ENCODE peak calls at places on chromosomes 16 and 17, in nine cellular contexts. One of them, this sample, is unnamed.
A peak's percentile ranks its signal among the peaks of the same experiment; 100 is the strongest.

GRCh38 chr16:83530293-83530692 is 277.5 kb upstream of the HSBP1 start:
- DNase-seq in tibial artery: no peak
- DNase-seq in thoracic aorta: no peak
- DNase-seq in fibroblast of the aortic adventitia: peak; percentile 34
- DNase-seq in upper lobe of right lung: no peak
- DNase-seq in GM13977: no peak
- DNase-seq in left ventricle myocardium inferior: no peak
- DNase-seq in GM13976: no peak
- DNase-seq in PC-9: no peak
- DNase-seq in this sample: no peak

GRCh38 chr17:16444258-16444886 is 29.0 kb downstream of the TRPV2 start:
- DNase-seq in thoracic aorta: no peak
- DNase-seq in GM13977: no peak
- DNase-seq in left ventricle myocardium inferior: no peak
- DNase-seq in fibroblast of the aortic adventitia: no peak
- DNase-seq in upper lobe of right lung: no peak
- DNase-seq in tibial artery: no peak
- DNase-seq in PC-9: no peak
- DNase-seq in GM13976: no peak
- DNase-seq in this sample: no peak

GRCh38 chr16:10386517-10387377 is 886 bp downstream of the ATF7IP2 start:
- DNase-seq in left ventricle myocardium inferior: no peak
- DNase-seq in tibial artery: no peak
- DNase-seq in upper lobe of right lung: no peak
- DNase-seq in GM13977: peak; percentile 26
- DNase-seq in PC-9: no peak
- DNase-seq in GM13976: no peak
- DNase-seq in fibroblast of the aortic adventitia: peak; percentile 6
- DNase-seq in thoracic aorta: no peak
- DNase-seq in this sample: peak; percentile 38

GRCh38 chr16:57615813-57616212 is 12.6 kb upstream of the ADGRG1 start:
- DNase-seq in upper lobe of right lung: peak; percentile 32
- DNase-seq in GM13977: no peak
- DNase-seq in fibroblast of the aortic adventitia: no peak
- DNase-seq in GM13976: no peak
- DNase-seq in left ventricle myocardium inferior: no peak
- DNase-seq in tibial artery: no peak
- DNase-seq in thoracic aorta: no peak
- DNase-seq in PC-9: no peak
- DNase-seq in this sample: no peak

GRCh38 chr16:49278944-49279725 is 2.5 kb downstream of the CBLN1 start:
- DNase-seq in fibroblast of the aortic adventitia: no peak
- DNase-seq in upper lobe of right lung: no peak
- DNase-seq in PC-9: no peak
- DNase-seq in thoracic aorta: no peak
- DNase-seq in GM13977: no peak
- DNase-seq in GM13976: peak; percentile 13
- DNase-seq in left ventricle myocardium inferior: no peak
- DNase-seq in tibial artery: no peak
- DNase-seq in this sample: no peak

GRCh38 chr17:48024149-48025039 is 13.2 kb downstream of the COPZ2 start:
- DNase-seq in thoracic aorta: no peak
- DNase-seq in tibial artery: peak; percentile 45
- DNase-seq in GM13976: peak; percentile 45
- DNase-seq in GM13977: no peak
- DNase-seq in left ventricle myocardium inferior: peak; percentile 50
- DNase-seq in fibroblast of the aortic adventitia: peak; percentile 77
- DNase-seq in upper lobe of right lung: peak; percentile 90
- DNase-seq in PC-9: peak; percentile 84
- DNase-seq in this sample: no peak

GRCh38 chr17:48814504-48814903 is 2.5 kb downstream of the TTLL6 start:
- DNase-seq in tibial artery: peak; percentile 61
- DNase-seq in left ventricle myocardium inferior: peak; percentile 35
- DNase-seq in PC-9: peak; percentile 23
- DNase-seq in fibroblast of the aortic adventitia: peak; percentile 56
- DNase-seq in GM13977: peak; percentile 82
- DNase-seq in upper lobe of right lung: peak; percentile 52
- DNase-seq in GM13976: peak; percentile 82
- DNase-seq in thoracic aorta: no peak
- DNase-seq in this sample: peak; percentile 64

GRCh38 chr17:37791434-37791833 is 46.6 kb upstream of the HNF1B start:
- DNase-seq in upper lobe of right lung: no peak
- DNase-seq in thoracic aorta: no peak
- DNase-seq in fibroblast of the aortic adventitia: peak; percentile 41
- DNase-seq in left ventricle myocardium inferior: no peak
- DNase-seq in tibial artery: no peak
- DNase-seq in PC-9: no peak
- DNase-seq in GM13977: peak; percentile 76
- DNase-seq in GM13976: peak; percentile 74
- DNase-seq in this sample: peak; percentile 33

GRCh38 chr17:80781851-80782277 is 209.8 kb upstream of the CHMP6 start:
- DNase-seq in thoracic aorta: no peak
- DNase-seq in GM13976: no peak
- DNase-seq in tibial artery: no peak
- DNase-seq in left ventricle myocardium inferior: no peak
- DNase-seq in GM13977: no peak
- DNase-seq in upper lobe of right lung: no peak
- DNase-seq in PC-9: no peak
- DNase-seq in fibroblast of the aortic adventitia: no peak
- DNase-seq in this sample: no peak

GRCh38 chr17:6674586-6674985 is 23.0 kb downstream of the C17orf100 start:
- DNase-seq in upper lobe of right lung: no peak
- DNase-seq in GM13976: no peak
- DNase-seq in GM13977: no peak
- DNase-seq in PC-9: no peak
- DNase-seq in left ventricle myocardium inferior: no peak
- DNase-seq in fibroblast of the aortic adventitia: no peak
- DNase-seq in tibial artery: no peak
- DNase-seq in thoracic aorta: no peak
- DNase-seq in this sample: no peak

GRCh38 chr17:82247856-82248671 is 19.2 kb downstream of the SLC16A3 start:
- DNase-seq in left ventricle myocardium inferior: no peak
- DNase-seq in fibroblast of the aortic adventitia: no peak
- DNase-seq in GM13977: no peak
- DNase-seq in GM13976: no peak
- DNase-seq in thoracic aorta: no peak
- DNase-seq in PC-9: no peak
- DNase-seq in tibial artery: no peak
- DNase-seq in upper lobe of right lung: peak; percentile 52
- DNase-seq in this sample: no peak

GRCh38 chr17:69084911-69085310 is 24.2 kb upstream of the ABCA9 start:
- DNase-seq in left ventricle myocardium inferior: no peak
- DNase-seq in thoracic aorta: no peak
- DNase-seq in PC-9: no peak
- DNase-seq in tibial artery: no peak
- DNase-seq in GM13977: no peak
- DNase-seq in fibroblast of the aortic adventitia: no peak
- DNase-seq in GM13976: no peak
- DNase-seq in upper lobe of right lung: no peak
- DNase-seq in this sample: no peak

GRCh38 chr17:17079761-17080160 is 37.5 kb downstream of the MPRIP start:
- DNase-seq in PC-9: no peak
- DNase-seq in thoracic aorta: no peak
- DNase-seq in tibial artery: peak; percentile 74
- DNase-seq in GM13977: no peak
- DNase-seq in fibroblast of the aortic adventitia: peak; percentile 47
- DNase-seq in left ventricle myocardium inferior: peak; percentile 56
- DNase-seq in GM13976: no peak
- DNase-seq in upper lobe of right lung: peak; percentile 85
- DNase-seq in this sample: no peak

GRCh38 chr16:27430923-27431484 is 29.0 kb downstream of the IL21R start:
- DNase-seq in tibial artery: no peak
- DNase-seq in left ventricle myocardium inferior: no peak
- DNase-seq in fibroblast of the aortic adventitia: no peak
- DNase-seq in thoracic aorta: no peak
- DNase-seq in upper lobe of right lung: peak; percentile 23
- DNase-seq in GM13977: peak; percentile 52
- DNase-seq in GM13976: peak; percentile 53
- DNase-seq in PC-9: no peak
- DNase-seq in this sample: peak; percentile 5

DNA sequence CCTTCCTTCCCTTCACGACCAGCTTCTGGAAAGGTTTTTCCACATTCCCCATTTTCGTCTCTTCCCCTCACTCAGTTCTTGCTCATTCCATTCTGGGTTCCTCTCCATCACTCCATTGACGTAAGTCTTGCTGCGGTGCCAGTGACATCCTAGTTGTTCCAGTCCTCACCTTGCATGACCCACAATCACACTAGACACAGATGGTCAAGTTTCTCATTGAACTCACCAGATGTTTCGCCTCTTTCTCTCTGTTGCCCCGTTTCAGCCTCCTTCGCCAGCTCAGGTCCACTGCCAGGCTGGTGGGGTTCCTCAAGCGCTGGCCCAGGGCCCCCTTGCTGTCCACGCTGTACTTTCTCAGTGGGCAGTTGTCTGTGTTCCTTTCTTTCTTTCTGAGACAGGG is 43.4 kb downstream of the CCDC42 start:
- DNase-seq in tibial artery: peak; percentile 10
- DNase-seq in PC-9: no peak
- DNase-seq in upper lobe of right lung: no peak
- DNase-seq in left ventricle myocardium inferior: no peak
- DNase-seq in thoracic aorta: no peak
- DNase-seq in GM13977: no peak
- DNase-seq in fibroblast of the aortic adventitia: no peak
- DNase-seq in GM13976: no peak
- DNase-seq in this sample: no peak
- TF ChIP-seq CTCF in tibial artery: no peak
- TF ChIP-seq CTCF in PC-9: no peak
- TF ChIP-seq CTCF in upper lobe of right lung: no peak
- TF ChIP-seq CTCF in left ventricle myocardium inferior: no peak
- TF ChIP-seq CTCF in thoracic aorta: no peak
- TF ChIP-seq CTCF in GM13977: no peak
- TF ChIP-seq CTCF in fibroblast of the aortic adventitia: no peak
- TF ChIP-seq CTCF in GM13976: no peak
- TF ChIP-seq CTCF in this sample: no peak

GRCh38 chr16:64152010-64152767 is 969.7 kb downstream of the CDH11 start:
- DNase-seq in thoracic aorta: no peak
- DNase-seq in GM13977: no peak
- DNase-seq in left ventricle myocardium inferior: no peak
- DNase-seq in fibroblast of the aortic adventitia: no peak
- DNase-seq in PC-9: no peak
- DNase-seq in upper lobe of right lung: no peak
- DNase-seq in GM13976: no peak
- DNase-seq in tibial artery: no peak
- DNase-seq in this sample: no peak
- TF ChIP-seq CTCF in thoracic aorta: no peak
- TF ChIP-seq CTCF in GM13977: no peak
- TF ChIP-seq CTCF in left ventricle myocardium inferior: peak; percentile 29
- TF ChIP-seq CTCF in fibroblast of the aortic adventitia: no peak
- TF ChIP-seq CTCF in PC-9: no peak
- TF ChIP-seq CTCF in upper lobe of right lung: no peak
- TF ChIP-seq CTCF in GM13976: no peak
- TF ChIP-seq CTCF in tibial artery: no peak
- TF ChIP-seq CTCF in this sample: no peak

GRCh38 chr17:20228410-20228809 is 219.3 kb downstream of the SPECC1 start:
- DNase-seq in tibial artery: no peak
- DNase-seq in PC-9: no peak
- DNase-seq in GM13976: no peak
- DNase-seq in GM13977: no peak
- DNase-seq in fibroblast of the aortic adventitia: peak; percentile 1
- DNase-seq in thoracic aorta: no peak
- DNase-seq in upper lobe of right lung: no peak
- DNase-seq in left ventricle myocardium inferior: no peak
- DNase-seq in this sample: no peak

GRCh38 chr17:20226814-20227482 is 217.8 kb downstream of the SPECC1 start:
- DNase-seq in GM13977: peak; percentile 64
- DNase-seq in GM13976: peak; percentile 70
- DNase-seq in tibial artery: peak; percentile 81
- DNase-seq in upper lobe of right lung: peak; percentile 88
- DNase-seq in thoracic aorta: peak; percentile 56
- DNase-seq in left ventricle myocardium inferior: peak; percentile 85
- DNase-seq in fibroblast of the aortic adventitia: peak; percentile 84
- DNase-seq in PC-9: peak; percentile 76
- DNase-seq in this sample: peak; percentile 78

GRCh38 chr17:20224379-20224778 is 215.2 kb downstream of the SPECC1 start:
- DNase-seq in GM13977: no peak
- DNase-seq in tibial artery: no peak
- DNase-seq in thoracic aorta: no peak
- DNase-seq in PC-9: no peak
- DNase-seq in upper lobe of right lung: no peak
- DNase-seq in GM13976: no peak
- DNase-seq in left ventricle myocardium inferior: no peak
- DNase-seq in fibroblast of the aortic adventitia: no peak
- DNase-seq in this sample: no peak

GRCh38 chr17:20223808-20224328 is 214.7 kb downstream of the SPECC1 start:
- DNase-seq in tibial artery: no peak
- DNase-seq in thoracic aorta: no peak
- DNase-seq in GM13977: no peak
- DNase-seq in left ventricle myocardium inferior: no peak
- DNase-seq in upper lobe of right lung: no peak
- DNase-seq in fibroblast of the aortic adventitia: peak; percentile 1
- DNase-seq in PC-9: no peak
- DNase-seq in GM13976: no peak
- DNase-seq in this sample: no peak

DNA sequence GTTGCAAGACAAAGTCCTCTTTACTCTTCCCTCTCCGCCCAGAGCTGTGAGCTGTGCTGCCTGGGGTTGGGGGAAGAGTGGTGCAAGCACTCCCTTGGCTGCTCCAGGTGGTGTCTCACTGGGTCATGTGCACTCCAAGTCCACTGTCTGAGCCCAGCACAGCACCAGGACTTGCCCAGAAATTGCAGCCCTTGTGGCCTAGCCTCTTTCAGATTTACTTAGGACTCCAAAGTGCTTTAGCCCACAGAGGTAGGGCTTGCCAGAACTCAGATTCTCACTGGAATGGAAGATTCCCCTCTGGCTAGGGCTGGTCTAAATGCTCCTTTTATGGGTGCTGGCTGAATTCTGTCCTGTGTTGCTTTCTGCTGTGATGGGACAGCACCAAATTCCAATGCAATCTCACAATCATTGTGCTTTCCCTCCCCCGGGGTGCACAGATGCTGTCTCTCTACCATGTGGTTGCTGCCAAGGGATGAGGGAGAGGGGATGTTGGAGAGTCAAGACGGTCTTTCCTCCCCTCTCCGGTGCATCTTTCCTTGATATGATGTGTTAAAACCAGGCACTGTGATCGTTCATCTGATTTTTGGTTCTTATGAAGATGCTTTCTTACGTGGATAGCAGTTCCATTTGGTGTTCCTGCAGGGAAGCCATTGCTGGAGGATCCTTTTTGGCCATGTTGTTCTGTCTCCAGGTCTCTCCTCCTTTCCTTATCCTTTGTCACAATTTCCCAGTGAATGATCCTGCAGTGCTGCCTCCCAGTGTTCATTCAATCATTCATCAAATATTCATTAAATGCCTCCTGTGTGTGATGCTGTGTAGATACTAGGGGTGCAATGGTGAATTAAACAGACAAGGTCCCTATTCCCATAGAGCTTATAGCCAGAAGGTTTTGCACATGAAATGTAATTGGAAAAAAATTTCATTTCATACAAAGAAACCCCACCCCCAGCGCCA is 216.3 kb downstream of the SPECC1 start:
- DNase-seq in upper lobe of right lung: no peak
- DNase-seq in GM13977: no peak
- DNase-seq in PC-9: no peak
- DNase-seq in left ventricle myocardium inferior: no peak
- DNase-seq in fibroblast of the aortic adventitia: peak; percentile 1
- DNase-seq in thoracic aorta: no peak
- DNase-seq in GM13976: no peak
- DNase-seq in tibial artery: no peak
- DNase-seq in this sample: no peak
- TF ChIP-seq CTCF in upper lobe of right lung: no peak
- TF ChIP-seq CTCF in GM13977: no peak
- TF ChIP-seq CTCF in PC-9: peak; percentile 46
- TF ChIP-seq CTCF in left ventricle myocardium inferior: no peak
- TF ChIP-seq CTCF in fibroblast of the aortic adventitia: no peak
- TF ChIP-seq CTCF in thoracic aorta: no peak
- TF ChIP-seq CTCF in GM13976: no peak
- TF ChIP-seq CTCF in tibial artery: no peak
- TF ChIP-seq CTCF in this sample: no peak

GRCh38 chr17:43840814-43841213 is 6.2 kb upstream of the CD300LG start:
- DNase-seq in upper lobe of right lung: no peak
- DNase-seq in tibial artery: no peak
- DNase-seq in GM13976: no peak
- DNase-seq in GM13977: no peak
- DNase-seq in PC-9: peak; percentile 20
- DNase-seq in fibroblast of the aortic adventitia: peak; percentile 37
- DNase-seq in left ventricle myocardium inferior: no peak
- DNase-seq in thoracic aorta: no peak
- DNase-seq in this sample: peak; percentile 69
- TF ChIP-seq CTCF in upper lobe of right lung: peak; percentile 9
- TF ChIP-seq CTCF in tibial artery: no peak
- TF ChIP-seq CTCF in GM13976: no peak
- TF ChIP-seq CTCF in GM13977: peak; percentile 13
- TF ChIP-seq CTCF in PC-9: peak; percentile 29
- TF ChIP-seq CTCF in fibroblast of the aortic adventitia: no peak
- TF ChIP-seq CTCF in left ventricle myocardium inferior: peak; percentile 49
- TF ChIP-seq CTCF in thoracic aorta: peak; percentile 11
- TF ChIP-seq CTCF in this sample: peak; percentile 54

This sample was measured in fibroblast of pulmonary artery.